ENCODE peak calls at places on chromosomes 5 and 9, in seven cellular contexts. N is neural crest cell, X is cardiac fibroblast, G is GM10248, V is dorsolateral prefrontal cortex, J is fibroblast of lung, E is lung. D is an unnamed sample.
A peak's percentile ranks its signal among the peaks of the same experiment; 100 is the strongest.

GRCh38 chr5:119255571-119256356 is 100.1 kb upstream of the TNFAIP8 start:
- DNase-seq in V (no peak), E (no peak), X (peak; percentile 30), N (no peak), J (no peak), G (peak; percentile 21), D (no peak)

GRCh38 chr5:55771175-55771655 is 33.4 kb downstream of the DDX4 start:
- DNase-seq in J (no peak), X (peak; percentile 31), V (no peak), N (no peak), G (peak; percentile 22), E (no peak), D (no peak)

GRCh38 chr5:133252133-133252480 is 200.3 kb downstream of the HSPA4 start:
- DNase-seq in G (no peak), J (no peak), V (no peak), N (no peak), X (no peak), E (no peak), D (no peak)

GRCh38 chr5:139850423-139851016 is 54.9 kb downstream of the PSD2 start:
- DNase-seq in G (no peak), V (no peak), J (no peak), E (no peak), N (no peak), X (no peak), D (no peak)

GRCh38 chr5:150468206-150468605 is 18.7 kb upstream of the RPS14 start:
- DNase-seq in G (no peak), J (no peak), N (no peak), X (no peak), V (no peak), E (no peak), D (no peak)

GRCh38 chr5:40652441-40653220 is 27.1 kb upstream of the PTGER4 start:
- DNase-seq in J (no peak), X (no peak), N (no peak), G (no peak), V (no peak), E (no peak), D (no peak)

GRCh38 chr9:26813247-26813646 is 79.4 kb downstream of the CAAP1 start:
- DNase-seq in V (no peak), J (peak; percentile 50), N (no peak), E (no peak), G (no peak), X (no peak), D (no peak)

GRCh38 chr9:97980918-97981827 is 2.0 kb upstream of the ANP32B start:
- DNase-seq in V (peak; percentile 90), N (peak; percentile 31), G (no peak), E (no peak), J (no peak), X (no peak), D (no peak)

GRCh38 chr5:124909734-124910133 is 163.3 kb upstream of the ZNF608 start:
- DNase-seq in J (no peak), G (no peak), E (no peak), V (no peak), N (no peak), X (no peak), D (no peak)

GRCh38 chr9:74856997-74857396 is 30.7 kb downstream of the TRPM6 start:
- DNase-seq in N (no peak), G (no peak), J (no peak), X (no peak), V (no peak), E (no peak), D (no peak)

GRCh38 chr5:142322747-142323479 is 1.9 kb downstream of the SPRY4 start:
- DNase-seq in G (no peak), V (no peak), E (no peak), X (peak; percentile 73), N (no peak), J (peak; percentile 48), D (no peak)

GRCh38 chr9:92522983-92523970 is 12.5 kb downstream of the ECM2 start:
- DNase-seq in V (no peak), J (no peak), G (no peak), E (no peak), N (no peak), X (peak; percentile 9), D (no peak)

GRCh38 chr9:136694163-136694864 is 7.1 kb upstream of the AGPAT2 start:
- DNase-seq in E (peak; percentile 76), G (peak; percentile 75), X (peak; percentile 52), J (no peak), N (peak; percentile 61), V (no peak), D (peak; percentile 89)

GRCh38 chr5:35971186-35971877 is 19.9 kb downstream of the UGT3A1 start:
- DNase-seq in J (peak; percentile 1), E (no peak), G (no peak), X (peak; percentile 10), N (no peak), V (no peak), D (no peak)

GRCh38 chr9:83220737-83221136 is 157.8 kb upstream of the RASEF start:
- DNase-seq in X (peak; percentile 89), G (peak; percentile 25), E (no peak), N (no peak), V (no peak), J (peak; percentile 90), D (peak; percentile 57)

GRCh38 chr9:115262477-115262876 is 144.5 kb upstream of the TNC start:
- DNase-seq in X (peak; percentile 65), G (no peak), N (no peak), V (no peak), J (peak; percentile 92), E (peak; percentile 66), D (peak; percentile 47)

GRCh38 chr5:93145767-93146166 is 435.3 kb downstream of the NR2F1-AS1 start:
- DNase-seq in X (peak; percentile 68), E (no peak), V (no peak), J (peak; percentile 71), G (no peak), N (no peak), D (no peak)

GRCh38 chr9:117116084-117116483 is 298.8 kb downstream of the ASTN2 start:
- DNase-seq in J (peak; percentile 16), E (no peak), V (no peak), G (no peak), X (no peak), N (no peak), D (no peak)

GRCh38 chr9:125648294-125648693 is 58.7 kb downstream of the MAPKAP1 start:
- DNase-seq in X (no peak), E (no peak), N (no peak), G (no peak), J (no peak), V (no peak), D (no peak)

GRCh38 chr9:105138306-105138801 is 106.1 kb upstream of the SLC44A1 start:
- DNase-seq in J (peak; percentile 11), E (no peak), V (no peak), N (peak; percentile 10), X (peak; percentile 59), G (no peak), D (no peak)

GRCh38 chr5:178389796-178390195 is 157.2 kb upstream of the PHYKPL start:
- DNase-seq in X (no peak), G (no peak), N (no peak), J (no peak), V (peak; percentile 17), E (no peak), D (no peak)
- TF ChIP-seq CTCF in X (no peak), G (no peak), N (no peak), J (no peak), V (no peak), E (no peak), D (no peak)

GRCh38 chr5:174571662-174572397 is 152.6 kb upstream of the MSX2 start:
- DNase-seq in G (no peak), J (peak; percentile 96), V (peak; percentile 34), N (no peak), X (peak; percentile 58), E (peak; percentile 56), D (peak; percentile 45)
- TF ChIP-seq CTCF in G (no peak), J (peak; percentile 50), V (peak; percentile 39), N (no peak), X (no peak), E (no peak), D (no peak)

GRCh38 chr5:19554524-19554923 is 433.5 kb downstream of the CDH18 start:
- DNase-seq in E (no peak), J (no peak), G (no peak), X (no peak), N (no peak), V (no peak), D (no peak)
- TF ChIP-seq CTCF in E (no peak), J (no peak), G (no peak), X (no peak), N (no peak), V (no peak), D (no peak)

DNA sequence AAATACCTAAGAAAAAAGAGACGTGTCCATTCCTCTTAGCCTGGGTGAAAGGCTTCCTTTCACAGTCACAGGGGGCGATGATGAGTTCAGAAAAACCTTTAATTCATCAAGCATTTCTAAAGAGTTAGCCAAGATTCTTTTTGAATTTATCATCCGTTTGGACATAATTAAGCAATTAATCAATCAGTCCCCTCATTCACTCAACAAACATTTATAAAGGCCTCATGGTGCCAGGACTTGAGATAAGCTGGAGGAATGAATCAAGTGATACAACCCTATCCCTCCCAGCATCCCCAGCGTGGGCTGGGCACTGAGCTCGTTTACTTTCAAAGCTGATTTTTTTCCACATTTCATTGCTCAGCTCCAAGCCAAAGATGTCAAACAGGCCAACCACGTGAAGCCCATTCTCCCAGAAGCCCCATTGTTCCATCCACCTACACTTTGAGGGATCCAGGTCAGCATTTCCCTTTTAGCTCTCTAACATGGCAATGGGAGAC is 140.5 kb downstream of the SLIT3 start:
- DNase-seq in N (no peak), V (no peak), J (peak; percentile 93), E (no peak), G (no peak), X (peak; percentile 40), D (no peak)
- TF ChIP-seq CTCF in N (peak; percentile 32), V (no peak), J (no peak), E (no peak), G (no peak), X (no peak), D (no peak)

GRCh38 chr5:60271517-60271916 is 378.0 kb upstream of the PDE4D start:
- DNase-seq in N (no peak), X (no peak), J (peak; percentile 27), E (no peak), V (no peak), G (no peak), D (no peak)
- TF ChIP-seq CTCF in N (no peak), X (no peak), J (no peak), E (no peak), V (no peak), G (no peak), D (no peak)

GRCh38 chr5:43482490-43483064 is 1.1 kb downstream of the TMEM267 start:
- DNase-seq in N (no peak), V (no peak), J (peak; percentile 51), X (peak; percentile 59), E (no peak), G (peak; percentile 15), D (no peak)

GRCh38 chr5:43484049-43484849 is 584 bp upstream of the TMEM267 start:
- DNase-seq in X (peak; percentile 90), G (peak; percentile 77), V (peak; percentile 71), E (peak; percentile 86), J (peak; percentile 78), N (peak; percentile 80), D (peak; percentile 79)

GRCh38 chr5:43486353-43486752 is 2.7 kb upstream of the TMEM267 start:
- DNase-seq in X (no peak), G (no peak), J (no peak), V (no peak), E (no peak), N (no peak), D (no peak)

GRCh38 chr5:43483210-43484048 is at the start of gene TMEM267:
- DNase-seq in N (peak; percentile 75), E (peak; percentile 91), J (peak; percentile 92), V (peak; percentile 87), X (peak; percentile 93), G (peak; percentile 91), D (peak; percentile 94)

GRCh38 chr5:43485406-43485805 is 1.7 kb upstream of the TMEM267 start:
- DNase-seq in V (no peak), G (no peak), X (peak; percentile 4), J (no peak), E (no peak), N (no peak), D (no peak)
- TF ChIP-seq CTCF in V (no peak), G (no peak), X (no peak), J (no peak), E (no peak), N (no peak), D (no peak)

D was measured in pancreas.